ENCODE peak calls at places on chromosomes 5 and 9, in eight cellular contexts. I is aorta, Q is IMR-90, O is lung, U is astrocyte, S is MM.1S, K is HCT116, E is OCI-LY7. M is an unnamed sample.
A peak's percentile ranks its signal among the peaks of the same experiment; 100 is the strongest.

GRCh38 chr9:89814340-89815040 is 209.7 kb downstream of the GADD45G start:
- DNase-seq in O (no peak), I (peak; percentile 56), Q (peak; percentile 3), E (peak; percentile 5), K (no peak), S (no peak), U (peak; percentile 59), M (no peak)

GRCh38 chr5:14406554-14406849 is 175.1 kb upstream of the OTULINL start:
- DNase-seq in U (peak; percentile 97), E (no peak), Q (peak; percentile 97), O (no peak), S (no peak), I (no peak), K (no peak), M (peak; percentile 97)

GRCh38 chr5:71697967-71698366 is 21.1 kb upstream of the CARTPT start:
- DNase-seq in U (no peak), Q (no peak), I (no peak), S (no peak), E (peak; percentile 2), K (no peak), O (no peak), M (no peak)

GRCh38 chr9:13502503-13502902 is 223.0 kb upstream of the MPDZ start:
- DNase-seq in K (no peak), O (no peak), E (no peak), S (no peak), I (no peak), U (no peak), Q (no peak), M (no peak)

GRCh38 chr9:136856541-136857141 is 4.5 kb downstream of the MAMDC4 start:
- DNase-seq in U (no peak), I (no peak), S (no peak), K (no peak), O (no peak), E (no peak), Q (no peak), M (no peak)

GRCh38 chr9:123926986-123927385 is 2.9 kb downstream of the DENND1A start:
- DNase-seq in O (no peak), Q (no peak), U (no peak), E (peak; percentile 25), S (no peak), I (no peak), K (no peak), M (no peak)

GRCh38 chr5:133179405-133179804 is 127.6 kb downstream of the HSPA4 start:
- DNase-seq in O (no peak), U (no peak), K (no peak), S (no peak), Q (no peak), E (no peak), I (no peak), M (no peak)

GRCh38 chr9:78167356-78167755 is 68.5 kb upstream of the CEP78 start:
- DNase-seq in S (no peak), K (no peak), E (no peak), U (no peak), O (peak; percentile 49), Q (no peak), I (no peak), M (no peak)

GRCh38 chr9:126704157-126704941 is 90.6 kb downstream of the LMX1B start:
- DNase-seq in U (peak; percentile 47), E (no peak), O (no peak), Q (peak; percentile 46), I (peak; percentile 48), K (peak; percentile 29), S (no peak), M (peak; percentile 74)

GRCh38 chr5:175902013-175902412 is 30.6 kb downstream of the CPLX2 start:
- DNase-seq in K (no peak), S (no peak), Q (no peak), O (no peak), I (no peak), E (no peak), U (no peak), M (no peak)

GRCh38 chr5:152631217-152631616 is 226.1 kb upstream of the NMUR2 start:
- DNase-seq in K (no peak), E (no peak), U (no peak), I (no peak), Q (no peak), O (no peak), S (no peak), M (no peak)

GRCh38 chr5:107542831-107543231 is 127.9 kb downstream of the EFNA5 start:
- DNase-seq in I (peak; percentile 80), U (peak; percentile 61), S (no peak), Q (peak; percentile 40), K (no peak), E (no peak), O (peak; percentile 74), M (peak; percentile 85)

GRCh38 chr5:100595152-100595811 is 60.1 kb downstream of the FAM174A start:
- DNase-seq in O (no peak), E (no peak), I (peak; percentile 68), K (no peak), U (peak; percentile 97), S (no peak), Q (peak; percentile 97), M (peak; percentile 87)

GRCh38 chr9:137924169-137924568 is 46.6 kb downstream of the CACNA1B start:
- DNase-seq in K (no peak), Q (no peak), O (no peak), U (no peak), I (no peak), E (no peak), S (no peak), M (no peak)

GRCh38 chr5:126516133-126516532 is 78.9 kb downstream of the ALDH7A1 start:
- DNase-seq in K (no peak), O (no peak), U (peak; percentile 50), Q (peak; percentile 92), E (no peak), I (no peak), S (no peak), M (no peak)

GRCh38 chr5:63194126-63194525 is 615.5 kb downstream of the LRRC70 start:
- DNase-seq in Q (no peak), S (no peak), I (no peak), E (no peak), O (no peak), K (no peak), U (no peak), M (no peak)
- H3K9me3 ChIP-seq in Q (peaks cover 10% of the 10 kb centered on the region), S (no peaks in the 10 kb centered on the region), I (peaks cover 3% of the 10 kb centered on the region), E (no peaks in the 10 kb centered on the region), O (no peaks in the 10 kb centered on the region), K (no peaks in the 10 kb centered on the region), U (no peaks in the 10 kb centered on the region), M (no peaks in the 10 kb centered on the region)

GRCh38 chr5:73498057-73498992 is at the start of gene BTF3:
- DNase-seq in I (peak; percentile 98), Q (peak; percentile 97), K (peak; percentile 92), O (peak; percentile 96), S (peak; percentile 99), E (peak; percentile 97), U (peak; percentile 96), M (peak; percentile 97)

GRCh38 chr5:73497537-73498056 is 645 bp upstream of the BTF3 start:
- DNase-seq in U (peak; percentile 23), E (no peak), K (no peak), Q (no peak), S (no peak), I (no peak), O (no peak), M (no peak)

GRCh38 chr5:73499187-73499586 is 945 bp downstream of the BTF3 start:
- DNase-seq in I (no peak), K (no peak), U (no peak), Q (no peak), S (no peak), E (peak; percentile 15), O (no peak), M (no peak)

GRCh38 chr5:73495772-73496346 is 2.4 kb upstream of the BTF3 start:
- DNase-seq in S (no peak), U (no peak), K (no peak), E (no peak), O (no peak), I (no peak), Q (no peak), M (no peak)

DNA sequence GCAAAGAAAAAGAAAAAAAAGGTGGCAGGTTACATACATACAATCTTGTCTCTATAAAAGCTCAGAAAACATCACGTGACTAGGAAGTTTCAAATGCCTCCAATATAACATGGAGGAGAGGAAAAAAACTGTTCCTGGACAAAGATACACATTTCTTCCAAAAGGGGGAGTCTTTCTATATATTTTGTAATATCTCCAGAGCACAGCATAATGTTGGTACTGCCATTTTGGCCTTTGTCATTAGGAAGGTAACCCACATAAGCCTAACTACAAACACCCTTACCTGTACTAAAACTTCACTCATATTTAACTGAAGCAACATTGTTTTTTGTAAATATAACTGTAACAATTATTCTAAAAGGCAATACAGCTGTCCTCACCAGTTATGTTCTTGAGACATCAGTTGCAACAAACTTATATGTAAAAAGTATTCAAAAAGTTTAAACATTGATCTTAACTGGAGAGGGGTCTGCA is 1.2 kb upstream of the BTF3 start:
- DNase-seq in E (peak; percentile 75), Q (peak; percentile 72), K (peak; percentile 79), I (no peak), S (peak; percentile 66), U (peak; percentile 47), O (no peak), M (no peak)
- H3K4me3 ChIP-seq in E (peak overlapping the region; percentile 98), Q (no peak overlapping the region), K (peak overlapping the region; percentile 95), I (no peak overlapping the region), S (peak overlapping the region; percentile 97), U (peak overlapping the region; percentile 86), O (no peak overlapping the region), M (peak overlapping the region; percentile 96)

GRCh38 chr5:141234109-141234508 is 11.0 kb downstream of the PCDHB14 start:
- DNase-seq in O (no peak), Q (peak; percentile 3), K (no peak), E (no peak), I (no peak), S (no peak), U (no peak), M (no peak)

GRCh38 chr5:141241496-141241895 is 3.7 kb upstream of the PCDHB15 start:
- DNase-seq in O (no peak), I (no peak), E (no peak), K (no peak), S (no peak), U (no peak), Q (no peak), M (no peak)

DNA sequence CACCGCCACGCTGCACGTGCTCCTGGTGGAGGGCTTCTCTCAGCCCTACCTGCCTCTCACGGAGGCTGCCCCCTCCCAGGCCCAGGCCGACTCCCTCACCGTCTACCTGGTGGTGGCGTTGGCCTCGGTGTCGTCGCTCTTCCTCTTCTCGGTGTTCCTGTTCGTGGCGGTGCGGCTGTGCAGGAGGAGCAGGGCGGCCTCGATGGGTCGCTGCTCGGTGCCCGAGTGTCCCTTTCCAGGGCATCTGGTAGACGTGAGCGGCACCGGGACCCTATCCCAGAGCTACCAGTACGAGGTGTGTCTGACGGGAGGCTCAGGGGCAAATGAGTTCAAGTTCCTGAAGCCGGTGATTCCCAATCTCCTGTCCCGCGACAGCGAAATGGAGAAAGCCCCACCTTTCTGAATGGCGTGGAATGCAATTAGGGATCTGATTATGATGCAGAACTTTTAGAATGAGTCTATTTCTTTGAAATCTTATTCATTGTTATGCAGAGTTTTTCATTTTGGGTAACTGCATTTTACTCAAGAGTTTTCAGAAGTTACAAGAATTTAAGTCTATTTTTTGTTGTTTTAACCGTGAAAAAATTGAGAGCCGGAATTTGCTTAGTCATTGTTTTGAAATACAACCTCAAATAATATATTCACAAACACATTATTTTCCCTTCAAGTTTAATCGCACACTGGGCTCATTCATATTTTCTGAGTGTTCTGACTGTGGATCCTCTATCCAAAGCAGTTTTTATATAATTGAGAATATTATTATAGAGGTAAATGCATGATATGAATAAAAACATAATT is 8.5 kb upstream of the PCDHB15 start:
- DNase-seq in S (no peak), I (no peak), Q (no peak), E (no peak), O (no peak), U (no peak), K (no peak), M (no peak)
- H3K9me3 ChIP-seq in S (peaks cover 3% of the 10 kb centered on the region), I (peaks cover 35% of the 10 kb centered on the region), Q (peaks cover 45% of the 10 kb centered on the region), E (no peaks in the 10 kb centered on the region), O (peaks cover 13% of the 10 kb centered on the region), U (peaks cover 31% of the 10 kb centered on the region), K (no peaks in the 10 kb centered on the region), M (peaks cover 30% of the 10 kb centered on the region)

GRCh38 chr9:133862585-133863041 is 124.5 kb upstream of the SARDH start:
- DNase-seq in O (peak; percentile 32), Q (no peak), K (no peak), I (peak; percentile 87), E (no peak), U (no peak), S (no peak), M (no peak)
- H3K4me3 ChIP-seq in O (no peak overlapping the region), Q (no peak overlapping the region), K (no peak overlapping the region), I (no peak overlapping the region), E (no peak overlapping the region), U (no peak overlapping the region), S (no peak overlapping the region), M (no peak overlapping the region)